ENCODE peak calls at places on chromosomes 3 and 15, in four cellular contexts. Z is T-helper 2 cell; E is activated naive CD8-positive, alpha-beta T cell treated with anti-CD3 and anti-CD28 coated beads, Interleukin-2, amount 50 U/mL, for 24 hours; D is spleen. V is an unnamed sample.
A peak's percentile ranks its signal among the peaks of the same experiment; 100 is the strongest.

GRCh38 chr15:71334434-71334833 is 219.2 kb downstream of the THSD4 start:
- DNase-seq in Z (no peak), E (no peak), D (no peak), V (no peak)

GRCh38 chr3:9808345-9809037 is 1.6 kb upstream of the TTLL3 start:
- DNase-seq in Z (peak; percentile 27), E (peak; percentile 57), D (peak; percentile 24), V (no peak)

GRCh38 chr3:71104090-71104489 is 479.4 kb downstream of the FOXP1 start:
- DNase-seq in Z (no peak), E (no peak), D (no peak), V (no peak)

GRCh38 chr3:96960661-96961330 is 146.4 kb downstream of the EPHA6 start:
- DNase-seq in Z (no peak), E (no peak), D (no peak), V (no peak)

GRCh38 chr3:22729981-22730380 is 473.1 kb upstream of the UBE2E2 start:
- DNase-seq in Z (no peak), E (no peak), D (no peak), V (no peak)

GRCh38 chr15:89628791-89629715 is 26.2 kb downstream of the KIF7 start:
- DNase-seq in Z (no peak), E (no peak), D (no peak), V (peak; percentile 14)

GRCh38 chr15:67188551-67189218 is 65.8 kb downstream of the AAGAB start:
- DNase-seq in Z (no peak), E (no peak), D (no peak), V (no peak)

GRCh38 chr3:24645047-24645446 is 150.4 kb upstream of the THRB start:
- DNase-seq in Z (no peak), E (no peak), D (no peak), V (no peak)

GRCh38 chr15:66821307-66821706 is 119.3 kb downstream of the SMAD6 start:
- DNase-seq in Z (no peak), E (no peak), D (no peak), V (no peak)

GRCh38 chr3:119240101-119240581 is 537 bp downstream of the B4GALT4 start:
- DNase-seq in Z (no peak), E (peak; percentile 51), D (no peak), V (peak; percentile 12)

GRCh38 chr15:39741258-39741657 is 41.4 kb downstream of the FSIP1 start:
- DNase-seq in Z (no peak), E (no peak), D (no peak), V (no peak)

GRCh38 chr15:37733628-37734027 is 200.8 kb upstream of the TMCO5A start:
- DNase-seq in Z (no peak), E (no peak), D (no peak), V (no peak)

GRCh38 chr15:94910166-94910565 is 678.8 kb downstream of the MCTP2 start:
- DNase-seq in Z (no peak), E (no peak), D (no peak), V (no peak)

GRCh38 chr3:42906085-42906904 is at the start of gene ZNF662:
- DNase-seq in Z (no peak), E (peak; percentile 14), D (peak; percentile 77), V (peak; percentile 51)

V was measured in frontal cortex.